ENCODE peak calls at places on chromosomes 7 and 10, in eight cellular contexts. B, P, L, X, D, F, I and O are unnamed samples.

GRCh38 chr10:124155781-124156401 is 62.5 kb upstream of the CHST15 start:
- DNase-seq in I (no peak), P (no peak), X (peak; percentile 90), B (no peak), F (no peak), D (no peak), L (no peak), O (no peak)

GRCh38 chr7:139976838-139977656 is 85.7 kb downstream of the PARP12 start:
- DNase-seq in B (no peak), I (no peak), P (no peak), D (no peak), X (no peak), L (no peak), F (no peak), O (no peak)

GRCh38 chr10:79342811-79343541 is 4.3 kb upstream of the PPIF start:
- DNase-seq in F (no peak), X (no peak), I (no peak), P (peak; percentile 77), B (no peak), L (peak; percentile 29), D (no peak), O (peak; percentile 51)

GRCh38 chr10:70602665-70603438 is at the start of gene PRF1:
- DNase-seq in P (peak; percentile 54), B (no peak), D (no peak), L (no peak), I (no peak), X (no peak), F (no peak), O (peak; percentile 73)

GRCh38 chr7:155289107-155289506 is 8.6 kb upstream of the INSIG1 start:
- DNase-seq in P (no peak), F (no peak), B (no peak), X (no peak), I (no peak), D (no peak), L (no peak), O (no peak)

GRCh38 chr7:44155191-44156185 is 14.4 kb upstream of the MYL7 start:
- DNase-seq in L (no peak), I (no peak), B (no peak), X (no peak), P (no peak), D (no peak), F (no peak), O (no peak)

GRCh38 chr10:122276611-122277205 is 5.6 kb downstream of the BTBD16 start:
- DNase-seq in I (peak; percentile 75), P (peak; percentile 21), X (peak; percentile 56), D (no peak), B (no peak), L (peak; percentile 65), F (no peak), O (no peak)

GRCh38 chr10:79047875-79048638 is 20.7 kb upstream of the ZMIZ1 start:
- DNase-seq in X (no peak), B (peak; percentile 44), F (peak; percentile 78), L (no peak), D (no peak), P (no peak), I (no peak), O (peak; percentile 68)

GRCh38 chr7:139387594-139387993 is 27.9 kb downstream of the LUC7L2 start:
- DNase-seq in I (no peak), F (no peak), B (no peak), D (no peak), L (no peak), P (no peak), X (no peak), O (no peak)

GRCh38 chr7:36278069-36278766 is 111.4 kb upstream of the ANLN start:
- DNase-seq in L (no peak), B (no peak), X (no peak), F (no peak), D (no peak), P (no peak), I (no peak), O (no peak)

GRCh38 chr10:79139124-79139835 is 70.5 kb downstream of the ZMIZ1 start:
- DNase-seq in I (peak; percentile 73), F (no peak), D (no peak), P (no peak), B (peak; percentile 79), X (peak; percentile 90), L (peak; percentile 97), O (no peak)

GRCh38 chr10:30282226-30282625 is 66.9 kb downstream of the MTPAP start:
- DNase-seq in F (no peak), D (no peak), X (peak; percentile 56), I (no peak), L (no peak), B (no peak), P (no peak), O (no peak)

GRCh38 chr7:97973206-97973658 is 16.8 kb downstream of the OCM2 start:
- DNase-seq in I (peak; percentile 47), B (no peak), P (no peak), X (no peak), F (peak; percentile 26), L (no peak), D (no peak), O (no peak)

GRCh38 chr7:136549756-136550155 is 318.7 kb upstream of the CHRM2 start:
- DNase-seq in L (no peak), I (no peak), X (no peak), B (no peak), F (no peak), P (no peak), D (no peak), O (no peak)

GRCh38 chr10:102595914-102596313 is 48.4 kb upstream of the TRIM8 start:
- DNase-seq in D (no peak), B (no peak), I (no peak), L (no peak), P (no peak), F (no peak), X (no peak), O (no peak)

GRCh38 chr7:143289421-143289820 is 1.3 kb downstream of the CASP2 start:
- DNase-seq in X (no peak), F (no peak), P (no peak), L (peak; percentile 48), B (no peak), I (no peak), D (no peak), O (no peak)
- H3K4me3 ChIP-seq in X (peak overlapping the region; percentile 83), F (peak overlapping the region; percentile 99), P (peak overlapping the region; percentile 79), L (peak overlapping the region; percentile 93), B (peak overlapping the region; percentile 79), I (peak overlapping the region; percentile 90), D (peak overlapping the region; percentile 87), O (peak overlapping the region; percentile 93)

DNA sequence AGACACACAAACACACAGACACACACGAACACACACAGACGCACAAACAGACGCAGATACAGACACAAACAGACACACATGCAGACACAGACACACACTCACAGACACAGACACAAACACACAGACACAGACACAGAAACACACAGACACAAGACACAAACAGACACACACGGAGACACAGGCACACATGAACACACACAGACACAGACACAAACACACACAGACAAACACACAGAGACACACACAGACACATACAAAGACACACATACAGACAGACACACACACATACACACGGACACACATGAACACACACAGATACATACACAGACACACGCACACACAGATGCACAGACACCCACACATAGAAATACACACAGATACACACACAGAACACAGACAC is 434.9 kb downstream of the DNAJB6 start:
- DNase-seq in X (no peak), I (no peak), F (no peak), P (no peak), L (no peak), B (no peak), D (no peak), O (no peak)
- H3K36me3 ChIP-seq in X (no peaks in the 10 kb centered on the region), I (no peaks in the 10 kb centered on the region), F (no peaks in the 10 kb centered on the region), P (no peaks in the 10 kb centered on the region), L (no peaks in the 10 kb centered on the region), B (no peaks in the 10 kb centered on the region), D (no peaks in the 10 kb centered on the region), O (no peaks in the 10 kb centered on the region)

DNA sequence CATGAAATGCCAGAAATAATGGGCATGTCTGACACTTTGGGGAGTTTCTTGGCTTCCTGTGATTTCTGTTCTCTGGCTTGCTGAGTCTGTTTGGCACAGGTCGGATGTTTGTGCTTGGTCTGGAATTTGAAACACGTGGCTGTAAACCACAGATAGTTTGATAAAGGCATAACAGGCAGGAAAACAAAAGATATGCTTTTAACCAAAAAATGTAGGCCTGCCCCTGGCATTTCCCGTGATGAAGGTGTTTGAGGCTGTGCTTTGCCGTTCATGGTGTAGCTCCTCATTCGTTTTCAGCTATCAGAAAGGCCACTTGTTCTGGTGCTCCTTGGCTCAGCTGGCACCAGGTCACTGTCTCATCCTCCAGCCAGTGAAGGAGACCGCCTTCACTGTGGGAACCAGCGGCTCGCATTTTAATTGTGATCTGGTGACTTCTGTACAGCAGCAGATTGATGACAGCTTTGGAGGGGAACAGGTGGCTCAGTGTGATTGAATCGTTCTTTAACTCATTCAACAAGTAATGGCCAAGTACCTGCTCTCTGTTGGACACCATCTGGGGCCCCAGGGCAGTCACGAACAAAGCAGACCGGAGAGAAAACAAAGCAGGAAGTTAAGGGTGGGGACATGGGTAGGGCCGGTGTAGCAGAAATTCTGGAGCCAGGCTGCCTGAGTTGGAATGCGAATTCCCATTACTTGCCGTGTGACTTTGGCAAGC is 111.5 kb downstream of the CCNY start:
- DNase-seq in X (peak; percentile 91), L (peak; percentile 72), F (peak; percentile 25), I (no peak), B (no peak), D (peak; percentile 67), P (peak; percentile 51), O (no peak)
- H3K4me3 ChIP-seq in X (no peak overlapping the region), L (no peak overlapping the region), F (no peak overlapping the region), I (no peak overlapping the region), B (peak overlapping the region; percentile 11), D (peak overlapping the region; percentile 4), P (no peak overlapping the region), O (no peak overlapping the region)

DNA sequence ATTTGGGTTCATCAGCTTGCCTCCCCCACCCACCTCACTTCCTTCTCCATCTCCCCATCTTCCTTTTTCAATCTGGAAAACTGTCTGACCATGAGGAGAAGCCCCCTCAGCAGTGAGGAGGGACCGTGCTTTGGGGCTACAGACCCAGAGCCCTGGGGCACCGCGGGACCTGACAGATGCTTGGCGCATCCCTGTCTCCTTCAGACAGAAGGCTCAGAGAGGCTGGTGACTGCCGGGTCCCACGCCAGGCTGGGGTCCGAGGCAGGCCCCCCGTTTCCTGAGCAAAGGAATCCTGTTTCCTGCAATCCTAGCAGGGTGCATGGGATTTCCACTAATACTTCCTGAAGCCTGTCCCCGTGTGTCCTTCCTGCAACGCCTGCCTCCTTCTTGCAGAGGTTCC is 147.0 kb downstream of the FANK1 start:
- DNase-seq in X (no peak), B (no peak), D (no peak), F (no peak), P (no peak), I (no peak), L (no peak), O (no peak)
- H3K36me3 ChIP-seq in X (no peaks in the 10 kb centered on the region), B (no peaks in the 10 kb centered on the region), D (no peaks in the 10 kb centered on the region), F (no peaks in the 10 kb centered on the region), P (no peaks in the 10 kb centered on the region), I (no peaks in the 10 kb centered on the region), L (no peaks in the 10 kb centered on the region), O (no peaks in the 10 kb centered on the region)